ENCODE peak calls at places on chromosomes 5 and 9, in eight cellular contexts. U is uterus, R is SK-N-MC, V is tibial nerve, Q is mucosa of descending colon, T is tibial artery, N is aorta, W is mesenchymal stem cell. O is an unnamed sample.

GRCh38 chr5:138841531-138841930 is 33.6 kb downstream of the LRRTM2 start:
- DNase-seq in T (no peak), N (no peak), R (no peak), U (no peak), Q (no peak), V (no peak), W (no peak), O (no peak)

GRCh38 chr5:87851603-87852002 is 417.0 kb downstream of the TMEM161B start:
- DNase-seq in R (no peak), T (no peak), V (no peak), U (no peak), Q (no peak), N (no peak), W (no peak), O (no peak)

GRCh38 chr5:125059255-125060050 is 313.0 kb upstream of the ZNF608 start:
- DNase-seq in Q (no peak), R (no peak), V (no peak), W (peak; percentile 14), N (no peak), T (no peak), U (no peak), O (no peak)

GRCh38 chr5:172412724-172413260 is 41.5 kb downstream of the SH3PXD2B start:
- DNase-seq in V (peak; percentile 92), T (peak; percentile 94), N (peak; percentile 92), Q (peak; percentile 53), R (peak; percentile 70), W (peak; percentile 96), U (peak; percentile 93), O (peak; percentile 94)

GRCh38 chr5:78896128-78896527 is 89.0 kb downstream of the ARSB start:
- DNase-seq in V (no peak), U (no peak), W (peak; percentile 43), N (no peak), Q (no peak), R (no peak), T (no peak), O (no peak)

GRCh38 chr9:128554155-128554862 is 1.9 kb downstream of the SPTAN1 start:
- DNase-seq in Q (peak; percentile 34), T (peak; percentile 70), W (peak; percentile 95), U (peak; percentile 72), N (no peak), R (peak; percentile 37), V (peak; percentile 28), O (peak; percentile 76)

GRCh38 chr9:88085481-88085880 is 52.8 kb downstream of the SPATA31C2 start:
- DNase-seq in U (no peak), Q (no peak), R (no peak), W (no peak), V (no peak), N (no peak), T (no peak), O (no peak)

GRCh38 chr9:89361816-89362646 is 43.7 kb downstream of the SECISBP2 start:
- DNase-seq in U (peak; percentile 9), Q (no peak), N (peak; percentile 32), T (peak; percentile 48), R (no peak), V (no peak), W (no peak), O (no peak)

GRCh38 chr5:54524704-54525103 is 7.1 kb downstream of the SNX18 start:
- DNase-seq in T (peak; percentile 89), R (no peak), V (no peak), N (peak; percentile 85), W (no peak), Q (peak; percentile 8), U (no peak), O (peak; percentile 40)

GRCh38 chr5:5899716-5900115 is 477.2 kb downstream of the ICE1 start:
- DNase-seq in N (no peak), W (no peak), U (no peak), Q (no peak), T (no peak), R (no peak), V (no peak), O (no peak)

GRCh38 chr5:172443441-172444109 is 10.8 kb downstream of the SH3PXD2B start:
- DNase-seq in V (peak; percentile 74), T (peak; percentile 92), N (peak; percentile 97), W (peak; percentile 86), R (no peak), U (peak; percentile 93), Q (peak; percentile 54), O (peak; percentile 91)

GRCh38 chr5:172648755-172649154 is 7.7 kb downstream of the NEURL1B start:
- DNase-seq in N (peak; percentile 39), Q (no peak), V (no peak), R (no peak), W (no peak), T (peak; percentile 62), U (no peak), O (no peak)

GRCh38 chr9:107755267-107755666 is 265.7 kb upstream of the KLF4 start:
- DNase-seq in T (no peak), N (no peak), W (peak; percentile 71), V (no peak), R (no peak), U (no peak), Q (peak; percentile 77), O (no peak)

GRCh38 chr9:127949827-127950512 is 12.3 kb upstream of the DPM2 start:
- DNase-seq in U (no peak), R (no peak), T (no peak), Q (no peak), W (no peak), V (no peak), N (no peak), O (peak; percentile 64)

GRCh38 chr5:135880278-135880677 is 15.4 kb downstream of the IL9 start:
- DNase-seq in Q (peak; percentile 44), U (no peak), W (no peak), T (no peak), V (no peak), R (no peak), N (no peak), O (no peak)

GRCh38 chr9:77848897-77849296 is 182.7 kb downstream of the GNAQ start:
- DNase-seq in R (no peak), T (peak; percentile 92), W (peak; percentile 93), V (peak; percentile 51), Q (peak; percentile 31), U (peak; percentile 74), N (peak; percentile 84), O (peak; percentile 67)

GRCh38 chr9:69671291-69671903 is 774 bp downstream of the APBA1 start:
- DNase-seq in V (no peak), N (no peak), T (peak; percentile 65), R (no peak), Q (peak; percentile 28), U (peak; percentile 15), W (no peak), O (peak; percentile 48)

GRCh38 chr9:89978185-89978584 is 373.4 kb downstream of the GADD45G start:
- DNase-seq in U (no peak), V (no peak), R (no peak), Q (no peak), T (no peak), N (no peak), W (peak; percentile 57), O (no peak)

GRCh38 chr5:115343855-115344254 is 47.4 kb upstream of the CCDC112 start:
- DNase-seq in Q (no peak), R (no peak), V (no peak), N (no peak), W (peak; percentile 63), U (no peak), T (no peak), O (no peak)

GRCh38 chr5:73496984-73497457 is 1.2 kb upstream of the BTF3 start:
- DNase-seq in W (peak; percentile 73), Q (no peak), V (no peak), N (no peak), T (no peak), U (no peak), R (peak; percentile 66), O (no peak)
- H3K4me3 ChIP-seq in W (no peak overlapping the region), Q (no peak overlapping the region), V (no peak overlapping the region), N (no peak overlapping the region), T (no peak overlapping the region), U (no peak overlapping the region), R (peak overlapping the region; percentile 92), O (no peak overlapping the region)

GRCh38 chr9:35743880-35744518 is 5.0 kb downstream of the GBA2 start:
- DNase-seq in T (no peak), Q (no peak), R (no peak), W (no peak), V (no peak), U (no peak), N (no peak), O (no peak)

GRCh38 chr9:35748239-35748857 is 680 bp downstream of the GBA2 start:
- DNase-seq in U (no peak), V (no peak), T (no peak), W (peak; percentile 29), N (no peak), Q (peak; percentile 40), R (no peak), O (no peak)

GRCh38 chr9:35748858-35749514 is at the start of the genes GBA2 and RGP1:
- DNase-seq in R (no peak), Q (peak; percentile 87), N (peak; percentile 94), V (peak; percentile 48), W (peak; percentile 83), U (peak; percentile 81), T (peak; percentile 90), O (peak; percentile 94)

GRCh38 chr9:35746583-35746982 is 2.4 kb downstream of the GBA2 start:
- DNase-seq in Q (peak; percentile 72), T (no peak), V (no peak), R (no peak), N (no peak), W (no peak), U (no peak), O (no peak)

DNA sequence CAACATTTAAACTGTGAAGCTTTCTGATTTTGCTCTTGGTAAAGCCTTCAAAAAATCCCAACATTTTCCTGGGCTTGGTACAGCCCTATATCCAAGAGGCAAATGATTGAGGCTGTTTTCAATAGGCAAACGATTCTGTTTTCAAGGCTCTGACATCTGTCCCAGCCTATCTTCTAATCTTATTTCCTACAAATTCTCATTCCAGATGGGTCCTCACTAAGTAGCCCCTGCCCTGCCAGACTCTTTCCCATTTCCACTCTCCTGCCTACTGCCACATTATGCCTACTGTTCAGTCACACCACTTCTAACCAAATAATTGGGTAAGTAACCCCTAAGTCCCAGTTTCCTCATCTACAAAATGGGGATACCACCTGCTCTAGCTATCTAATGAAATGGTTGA is 3.5 kb downstream of the GBA2 start:
- DNase-seq in T (no peak), V (no peak), Q (no peak), W (no peak), U (no peak), R (no peak), N (no peak), O (no peak)
- H3K4me3 ChIP-seq in T (no peak overlapping the region), V (no peak overlapping the region), Q (no peak overlapping the region), W (no peak overlapping the region), U (no peak overlapping the region), R (no peak overlapping the region), N (no peak overlapping the region), O (peak overlapping the region; percentile 98)

DNA sequence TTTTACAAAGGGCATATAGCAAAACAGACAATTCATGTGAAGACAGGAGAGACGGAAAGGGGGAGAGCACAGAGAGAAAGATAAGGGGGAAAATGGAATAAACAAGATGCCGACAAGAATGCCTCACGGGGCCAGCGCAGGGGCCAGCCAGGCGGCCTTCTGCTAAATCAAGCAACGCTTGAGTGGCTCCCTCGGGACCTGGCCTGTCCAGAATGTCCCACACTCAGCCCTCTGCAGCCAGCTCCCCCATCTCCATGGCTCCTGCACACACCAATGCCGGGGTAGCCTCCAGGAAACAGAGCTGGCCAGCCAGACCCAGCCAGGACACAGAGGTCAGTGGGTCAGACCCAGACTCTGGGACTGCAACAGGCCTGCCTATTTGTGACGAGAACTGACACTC is 60.0 kb downstream of the ADAMTS2 start:
- DNase-seq in R (no peak), U (peak; percentile 76), Q (no peak), T (peak; percentile 94), V (no peak), W (peak; percentile 78), N (peak; percentile 85), O (peak; percentile 94)
- H3K4me3 ChIP-seq in R (no peak overlapping the region), U (no peak overlapping the region), Q (no peak overlapping the region), T (peak overlapping the region; percentile 16), V (no peak overlapping the region), W (no peak overlapping the region), N (no peak overlapping the region), O (no peak overlapping the region)

GRCh38 chr5:108801301-108801700 is 53.6 kb downstream of the FER start:
- DNase-seq in N (no peak), W (no peak), T (no peak), U (no peak), V (no peak), Q (no peak), R (no peak), O (no peak)
- H3K4me3 ChIP-seq in N (no peak overlapping the region), W (no peak overlapping the region), T (no peak overlapping the region), U (no peak overlapping the region), V (no peak overlapping the region), Q (no peak overlapping the region), R (no peak overlapping the region), O (no peak overlapping the region)